ENCODE peak calls at places on chromosomes 1 and 21, in six cellular contexts. One of them, this sample, is unnamed. For H3K4me1, the result is how much of the 10 kb centered on the place peaks cover.

GRCh38 chr1:43533615-43534014 is 2.9 kb downstream of the PTPRF start:
- DNase-seq in GM23248: no peak
- DNase-seq in heart left ventricle: no peak
- DNase-seq in testis: no peak
- DNase-seq in fibroblast of lung: no peak
- DNase-seq in lung: no peak
- DNase-seq in this sample: no peak

GRCh38 chr1:107949467-107950253 is 15.3 kb downstream of the VAV3 start:
- DNase-seq in GM23248: no peak
- DNase-seq in fibroblast of lung: no peak
- DNase-seq in lung: no peak
- DNase-seq in testis: no peak
- DNase-seq in heart left ventricle: no peak
- DNase-seq in this sample: no peak

GRCh38 chr1:192546596-192547199 is 28.9 kb upstream of the RGS1 start:
- DNase-seq in testis: no peak
- DNase-seq in GM23248: no peak
- DNase-seq in lung: no peak
- DNase-seq in heart left ventricle: no peak
- DNase-seq in fibroblast of lung: no peak
- DNase-seq in this sample: no peak

GRCh38 chr1:46535063-46535462 is 16.4 kb downstream of the KNCN start:
- DNase-seq in GM23248: peak
- DNase-seq in testis: peak
- DNase-seq in heart left ventricle: no peak
- DNase-seq in fibroblast of lung: no peak
- DNase-seq in lung: no peak
- DNase-seq in this sample: peak

GRCh38 chr1:17348593-17349234 is 23.3 kb upstream of the PADI6 start:
- DNase-seq in GM23248: no peak
- DNase-seq in testis: no peak
- DNase-seq in heart left ventricle: no peak
- DNase-seq in fibroblast of lung: no peak
- DNase-seq in lung: no peak
- DNase-seq in this sample: no peak

GRCh38 chr1:207822602-207823451 is 71.0 kb downstream of the CD46 start:
- DNase-seq in heart left ventricle: peak
- DNase-seq in fibroblast of lung: no peak
- DNase-seq in testis: peak
- DNase-seq in lung: peak
- DNase-seq in GM23248: peak
- DNase-seq in this sample: peak

GRCh38 chr21:31509108-31510017 is 150.1 kb upstream of the SOD1 start:
- DNase-seq in heart left ventricle: no peak
- DNase-seq in fibroblast of lung: peak
- DNase-seq in GM23248: peak
- DNase-seq in lung: no peak
- DNase-seq in testis: no peak
- DNase-seq in this sample: peak

GRCh38 chr1:25561426-25562100 is 18.2 kb downstream of the LDLRAP1 start:
- DNase-seq in GM23248: no peak
- DNase-seq in fibroblast of lung: no peak
- DNase-seq in heart left ventricle: no peak
- DNase-seq in testis: no peak
- DNase-seq in lung: no peak
- DNase-seq in this sample: no peak

GRCh38 chr1:227748496-227749182 is 13.4 kb downstream of the SNAP47 start:
- DNase-seq in fibroblast of lung: no peak
- DNase-seq in heart left ventricle: peak
- DNase-seq in lung: no peak
- DNase-seq in testis: peak
- DNase-seq in GM23248: no peak
- DNase-seq in this sample: no peak

GRCh38 chr1:241702436-241702835 is 50.4 kb downstream of the WDR64 start:
- DNase-seq in testis: no peak
- DNase-seq in lung: no peak
- DNase-seq in GM23248: peak
- DNase-seq in heart left ventricle: no peak
- DNase-seq in fibroblast of lung: peak
- DNase-seq in this sample: no peak

GRCh38 chr1:165842363-165843129 is 15.1 kb downstream of the UCK2 start:
- DNase-seq in heart left ventricle: no peak
- DNase-seq in fibroblast of lung: peak
- DNase-seq in lung: no peak
- DNase-seq in testis: no peak
- DNase-seq in GM23248: peak
- DNase-seq in this sample: no peak

GRCh38 chr1:202085682-202086373 is 36.9 kb upstream of the GPR37L1 start:
- DNase-seq in GM23248: no peak
- DNase-seq in testis: peak
- DNase-seq in fibroblast of lung: no peak
- DNase-seq in heart left ventricle: no peak
- DNase-seq in lung: no peak
- DNase-seq in this sample: peak

GRCh38 chr21:32253215-32253641 is 25.6 kb downstream of the MIS18A start:
- DNase-seq in heart left ventricle: peak
- DNase-seq in testis: no peak
- DNase-seq in fibroblast of lung: peak
- DNase-seq in lung: no peak
- DNase-seq in GM23248: peak
- DNase-seq in this sample: no peak

GRCh38 chr1:24793762-24794161 is 48.5 kb downstream of the CLIC4 start:
- DNase-seq in GM23248: peak
- DNase-seq in heart left ventricle: no peak
- DNase-seq in fibroblast of lung: peak
- DNase-seq in lung: no peak
- DNase-seq in testis: no peak
- DNase-seq in this sample: no peak

GRCh38 chr21:45330075-45330781 is 42.5 kb upstream of the POFUT2 start:
- DNase-seq in lung: peak
- DNase-seq in testis: no peak
- DNase-seq in GM23248: peak
- DNase-seq in heart left ventricle: peak
- DNase-seq in fibroblast of lung: peak
- DNase-seq in this sample: peak

GRCh38 chr1:233908092-233908491 is 3.6 kb downstream of the SLC35F3 start:
- DNase-seq in fibroblast of lung: no peak
- DNase-seq in lung: no peak
- DNase-seq in testis: no peak
- DNase-seq in heart left ventricle: no peak
- DNase-seq in GM23248: no peak
- DNase-seq in this sample: no peak

GRCh38 chr1:233916706-233917105 is 12.2 kb downstream of the SLC35F3 start:
- DNase-seq in fibroblast of lung: peak
- DNase-seq in GM23248: no peak
- DNase-seq in lung: no peak
- DNase-seq in heart left ventricle: no peak
- DNase-seq in testis: no peak
- DNase-seq in this sample: no peak

GRCh38 chr1:233909195-233909594 is 4.7 kb downstream of the SLC35F3 start:
- DNase-seq in testis: no peak
- DNase-seq in lung: no peak
- DNase-seq in GM23248: no peak
- DNase-seq in heart left ventricle: no peak
- DNase-seq in fibroblast of lung: peak
- DNase-seq in this sample: no peak

GRCh38 chr1:233912447-233912846 is 8.0 kb downstream of the SLC35F3 start:
- DNase-seq in heart left ventricle: no peak
- DNase-seq in testis: no peak
- DNase-seq in lung: no peak
- DNase-seq in GM23248: no peak
- DNase-seq in fibroblast of lung: no peak
- DNase-seq in this sample: no peak

DNA sequence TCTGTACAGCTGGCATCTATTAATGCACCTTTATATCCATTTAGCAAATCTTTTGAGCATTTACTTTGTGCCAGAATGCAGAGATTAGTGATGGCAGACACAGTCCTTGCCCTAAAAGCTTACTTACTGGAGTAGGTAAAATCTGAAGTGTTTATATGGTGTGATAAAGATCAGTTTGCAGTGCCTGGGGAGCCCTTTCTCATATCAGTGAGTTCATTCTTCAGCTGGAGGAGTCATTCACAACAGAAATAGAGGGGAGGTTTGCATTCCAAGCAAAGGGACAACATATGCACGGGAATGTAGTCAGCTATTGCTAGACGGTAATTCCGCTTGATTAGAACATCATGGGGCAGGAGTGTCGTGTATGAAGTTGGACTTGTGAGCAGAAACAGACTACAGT is 8.4 kb downstream of the SLC35F3 start:
- DNase-seq in heart left ventricle: no peak
- DNase-seq in lung: no peak
- DNase-seq in testis: no peak
- DNase-seq in fibroblast of lung: peak
- DNase-seq in GM23248: no peak
- DNase-seq in this sample: no peak
- H3K4me1 ChIP-seq in heart left ventricle: under half
- H3K4me1 ChIP-seq in lung: under half
- H3K4me1 ChIP-seq in testis: under half
- H3K4me1 ChIP-seq in fibroblast of lung: under half
- H3K4me1 ChIP-seq in GM23248: under half
- H3K4me1 ChIP-seq in this sample: under half

DNA sequence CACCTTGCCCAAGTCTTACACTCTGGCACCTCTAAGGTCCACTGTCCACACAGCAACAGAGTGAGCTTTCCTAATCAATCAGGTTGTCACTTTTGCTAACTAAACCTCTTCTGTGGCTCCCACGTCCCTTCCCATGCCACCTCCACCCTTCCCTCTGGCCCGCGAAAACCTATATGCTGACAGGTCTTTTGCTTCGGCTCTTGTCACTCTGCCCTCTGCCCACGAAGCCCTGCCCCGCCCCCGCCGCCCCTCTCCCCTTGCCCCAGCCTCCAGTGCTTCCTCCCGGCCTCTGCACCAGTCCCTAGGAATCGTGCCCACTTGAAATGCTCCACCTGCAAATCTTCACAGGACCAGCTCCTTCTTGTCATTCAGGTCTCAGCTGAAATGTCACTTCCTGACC is 8.1 kb downstream of the TP53BP2 start:
- DNase-seq in heart left ventricle: no peak
- DNase-seq in fibroblast of lung: no peak
- DNase-seq in GM23248: no peak
- DNase-seq in lung: no peak
- DNase-seq in testis: no peak
- DNase-seq in this sample: no peak
- H3K4me1 ChIP-seq in heart left ventricle: half or more
- H3K4me1 ChIP-seq in fibroblast of lung: under half
- H3K4me1 ChIP-seq in GM23248: under half
- H3K4me1 ChIP-seq in lung: under half
- H3K4me1 ChIP-seq in testis: under half
- H3K4me1 ChIP-seq in this sample: under half

GRCh38 chr1:116471241-116471640 is 98.2 kb downstream of the ATP1A1 start:
- DNase-seq in lung: no peak
- DNase-seq in fibroblast of lung: no peak
- DNase-seq in GM23248: no peak
- DNase-seq in testis: no peak
- DNase-seq in heart left ventricle: no peak
- DNase-seq in this sample: no peak
- H3K4me1 ChIP-seq in lung: under half
- H3K4me1 ChIP-seq in fibroblast of lung: under half
- H3K4me1 ChIP-seq in GM23248: under half
- H3K4me1 ChIP-seq in testis: under half
- H3K4me1 ChIP-seq in heart left ventricle: under half
- H3K4me1 ChIP-seq in this sample: half or more

GRCh38 chr1:31509124-31510072 is 66.9 kb upstream of the TINAGL1 start:
- DNase-seq in heart left ventricle: no peak
- DNase-seq in testis: no peak
- DNase-seq in lung: no peak
- DNase-seq in fibroblast of lung: no peak
- DNase-seq in GM23248: no peak
- DNase-seq in this sample: peak

GRCh38 chr1:31507221-31507620 is 69.1 kb upstream of the TINAGL1 start:
- DNase-seq in testis: no peak
- DNase-seq in lung: no peak
- DNase-seq in heart left ventricle: no peak
- DNase-seq in GM23248: no peak
- DNase-seq in fibroblast of lung: no peak
- DNase-seq in this sample: no peak

GRCh38 chr1:31505884-31506497 is 70.3 kb upstream of the TINAGL1 start:
- DNase-seq in fibroblast of lung: peak
- DNase-seq in testis: no peak
- DNase-seq in GM23248: peak
- DNase-seq in heart left ventricle: no peak
- DNase-seq in lung: no peak
- DNase-seq in this sample: no peak

GRCh38 chr1:31510304-31510703 is 66.0 kb upstream of the TINAGL1 start:
- DNase-seq in heart left ventricle: no peak
- DNase-seq in testis: no peak
- DNase-seq in GM23248: no peak
- DNase-seq in fibroblast of lung: no peak
- DNase-seq in lung: no peak
- DNase-seq in this sample: no peak

DNA sequence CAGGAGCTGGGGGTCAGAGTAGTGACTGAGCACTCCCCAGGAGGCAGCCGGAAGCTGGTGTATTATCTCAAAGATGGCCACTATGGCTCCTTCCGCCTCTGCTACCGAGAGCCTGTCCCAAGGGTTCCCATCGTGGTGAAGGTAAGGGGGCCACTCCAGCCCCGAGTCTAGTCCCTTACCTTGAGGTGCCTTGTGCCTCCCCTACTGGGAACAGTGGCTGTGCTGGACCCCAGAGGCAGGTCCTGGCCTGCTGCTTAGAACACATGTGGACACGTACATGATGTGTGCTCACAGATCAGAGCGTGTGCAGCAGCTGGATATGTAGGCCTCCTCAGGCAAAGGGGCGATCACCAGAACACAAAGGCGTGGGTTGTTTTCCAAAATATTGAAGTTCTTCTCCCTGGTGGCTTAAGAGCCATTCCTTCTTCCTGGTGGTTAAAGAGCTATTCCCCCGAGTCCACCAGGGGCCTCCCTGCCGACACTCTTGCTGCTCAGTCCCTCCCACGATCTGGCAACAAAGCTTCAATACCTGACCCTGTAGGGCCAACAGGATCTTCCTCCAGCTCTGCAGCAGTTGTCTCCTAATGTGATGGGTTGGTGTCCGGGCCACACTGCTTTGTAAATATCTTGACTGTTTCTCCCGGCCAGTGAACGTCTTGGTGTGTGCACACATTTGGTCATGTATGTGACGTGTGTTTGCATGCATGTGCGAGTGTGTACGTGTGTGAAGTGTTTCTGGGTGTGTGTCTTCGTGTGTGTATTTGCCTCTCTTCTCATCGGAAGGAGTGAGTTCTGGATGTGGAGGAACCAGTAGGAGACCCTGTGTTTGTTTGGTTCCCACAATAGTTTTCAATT is 68.4 kb upstream of the TINAGL1 start:
- DNase-seq in testis: no peak
- DNase-seq in GM23248: no peak
- DNase-seq in fibroblast of lung: no peak
- DNase-seq in lung: no peak
- DNase-seq in heart left ventricle: no peak
- DNase-seq in this sample: peak
- H3K4me1 ChIP-seq in testis: under half
- H3K4me1 ChIP-seq in GM23248: under half
- H3K4me1 ChIP-seq in fibroblast of lung: under half
- H3K4me1 ChIP-seq in lung: under half
- H3K4me1 ChIP-seq in heart left ventricle: under half
- H3K4me1 ChIP-seq in this sample: half or more

DNA sequence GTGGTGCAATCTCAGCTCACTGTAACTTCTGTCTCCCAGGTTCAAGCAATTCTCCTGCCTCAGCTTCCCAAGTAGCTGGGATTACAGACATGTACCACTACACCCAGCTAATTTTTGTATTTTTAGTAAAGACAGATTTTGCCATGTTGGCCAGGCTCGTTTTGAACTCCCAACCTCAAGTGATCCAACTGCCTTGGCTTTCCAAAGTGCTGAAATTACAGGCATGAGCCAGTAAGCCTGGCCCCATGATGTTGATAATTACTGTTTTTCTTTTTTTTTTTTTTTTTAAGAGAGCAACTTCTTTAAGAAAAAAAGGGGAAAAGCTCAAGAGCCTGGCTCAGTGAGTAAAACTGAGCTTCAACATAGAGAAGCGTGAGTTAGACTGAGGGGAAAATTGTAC is 9.6 kb upstream of the SOAT1 start:
- DNase-seq in fibroblast of lung: no peak
- DNase-seq in GM23248: peak
- DNase-seq in lung: no peak
- DNase-seq in heart left ventricle: no peak
- DNase-seq in testis: no peak
- DNase-seq in this sample: no peak
- H3K4me1 ChIP-seq in fibroblast of lung: under half
- H3K4me1 ChIP-seq in GM23248: under half
- H3K4me1 ChIP-seq in lung: under half
- H3K4me1 ChIP-seq in heart left ventricle: under half
- H3K4me1 ChIP-seq in testis: under half
- H3K4me1 ChIP-seq in this sample: under half